ENCODE peak calls at places on chromosomes 11 and 22, in four cellular contexts. One of them, this sample, is unnamed.

GRCh38 chr11:59794417-59794816 is 16.2 kb downstream of the MRPL16 start:
- DNase-seq in IMR-90: no peak
- DNase-seq in fibroblast of lung: no peak
- DNase-seq in hepatocyte: no peak
- DNase-seq in this sample: no peak

GRCh38 chr11:122085264-122085663 is 30.8 kb downstream of the BLID start:
- DNase-seq in hepatocyte: no peak
- DNase-seq in fibroblast of lung: peak; percentile 96
- DNase-seq in IMR-90: peak; percentile 95
- DNase-seq in this sample: peak; percentile 75

GRCh38 chr11:117000741-117001096 is 97.5 kb downstream of the SIK3 start:
- DNase-seq in fibroblast of lung: peak; percentile 27
- DNase-seq in IMR-90: no peak
- DNase-seq in hepatocyte: no peak
- DNase-seq in this sample: peak; percentile 44

GRCh38 chr11:93741882-93742226 is 382 bp downstream of the C11orf54 start:
- DNase-seq in fibroblast of lung: peak; percentile 67
- DNase-seq in hepatocyte: peak; percentile 76
- DNase-seq in IMR-90: peak; percentile 68
- DNase-seq in this sample: peak; percentile 62

GRCh38 chr11:119421941-119422504 is 949 bp downstream of the THY1 start:
- DNase-seq in hepatocyte: peak; percentile 32
- DNase-seq in IMR-90: peak; percentile 24
- DNase-seq in fibroblast of lung: peak; percentile 50
- DNase-seq in this sample: no peak

GRCh38 chr11:129732926-129733325 is 82.7 kb upstream of the TMEM45B start:
- DNase-seq in IMR-90: no peak
- DNase-seq in fibroblast of lung: no peak
- DNase-seq in hepatocyte: no peak
- DNase-seq in this sample: no peak

GRCh38 chr11:101442171-101442570 is 141.6 kb downstream of the TRPC6 start:
- DNase-seq in IMR-90: peak; percentile 81
- DNase-seq in hepatocyte: no peak
- DNase-seq in fibroblast of lung: peak; percentile 85
- DNase-seq in this sample: peak; percentile 14

GRCh38 chr11:78768947-78769346 is 194.3 kb upstream of the NARS2 start:
- DNase-seq in IMR-90: peak; percentile 66
- DNase-seq in fibroblast of lung: peak; percentile 42
- DNase-seq in hepatocyte: no peak
- DNase-seq in this sample: no peak

GRCh38 chr11:65489061-65489705 is 9.7 kb upstream of the MALAT1 start:
- DNase-seq in fibroblast of lung: peak; percentile 91
- DNase-seq in hepatocyte: peak; percentile 86
- DNase-seq in IMR-90: peak; percentile 90
- DNase-seq in this sample: no peak

GRCh38 chr11:116715383-116715782 is 57.4 kb downstream of the BUD13 start:
- DNase-seq in fibroblast of lung: no peak
- DNase-seq in IMR-90: no peak
- DNase-seq in hepatocyte: no peak
- DNase-seq in this sample: no peak

GRCh38 chr22:46969491-46969890 is 207.0 kb downstream of the TBC1D22A start:
- DNase-seq in IMR-90: no peak
- DNase-seq in fibroblast of lung: no peak
- DNase-seq in hepatocyte: no peak
- DNase-seq in this sample: no peak

GRCh38 chr11:65505434-65506315 is 6.8 kb downstream of the MALAT1 start:
- DNase-seq in IMR-90: peak; percentile 52
- DNase-seq in fibroblast of lung: peak; percentile 34
- DNase-seq in hepatocyte: no peak
- DNase-seq in this sample: no peak

GRCh38 chr11:66026017-66026529 is at the start of gene CATSPER1:
- DNase-seq in hepatocyte: no peak
- DNase-seq in IMR-90: no peak
- DNase-seq in fibroblast of lung: no peak
- DNase-seq in this sample: no peak

GRCh38 chr22:39457047-39457545 is 284 bp downstream of the MGAT3 start:
- DNase-seq in fibroblast of lung: no peak
- DNase-seq in hepatocyte: peak; percentile 49
- DNase-seq in IMR-90: no peak
- DNase-seq in this sample: no peak

GRCh38 chr11:103927535-103927934 is 108.9 kb upstream of the DDI1 start:
- DNase-seq in fibroblast of lung: no peak
- DNase-seq in hepatocyte: no peak
- DNase-seq in IMR-90: peak; percentile 58
- DNase-seq in this sample: peak; percentile 15

GRCh38 chr11:129023968-129024676 is 81.5 kb upstream of the TP53AIP1 start:
- DNase-seq in hepatocyte: peak; percentile 75
- DNase-seq in fibroblast of lung: peak; percentile 25
- DNase-seq in IMR-90: peak; percentile 5
- DNase-seq in this sample: peak; percentile 91

GRCh38 chr22:19476023-19476422 is 3.0 kb downstream of the UFD1 start:
- DNase-seq in IMR-90: no peak
- DNase-seq in hepatocyte: no peak
- DNase-seq in fibroblast of lung: no peak
- DNase-seq in this sample: no peak

GRCh38 chr22:50696251-50696798 is 23.7 kb downstream of the SHANK3 start:
- DNase-seq in IMR-90: no peak
- DNase-seq in hepatocyte: no peak
- DNase-seq in fibroblast of lung: no peak
- DNase-seq in this sample: peak; percentile 21

GRCh38 chr11:26048271-26048670 is 283.7 kb upstream of the ANO3 start:
- DNase-seq in IMR-90: no peak
- DNase-seq in fibroblast of lung: no peak
- DNase-seq in hepatocyte: no peak
- DNase-seq in this sample: no peak
- H2AFZ ChIP-seq in IMR-90: no peak overlapping the region
- H2AFZ ChIP-seq in fibroblast of lung: no peak overlapping the region
- H2AFZ ChIP-seq in hepatocyte: no peak overlapping the region
- H2AFZ ChIP-seq in this sample: no peak overlapping the region

GRCh38 chr11:76588455-76589325 is 81.9 kb downstream of the LRRC32 start:
- DNase-seq in fibroblast of lung: no peak
- DNase-seq in hepatocyte: peak; percentile 65
- DNase-seq in IMR-90: peak; percentile 25
- DNase-seq in this sample: peak; percentile 29
- H2AFZ ChIP-seq in fibroblast of lung: no peak overlapping the region
- H2AFZ ChIP-seq in hepatocyte: peak overlapping the region; percentile 23
- H2AFZ ChIP-seq in IMR-90: no peak overlapping the region
- H2AFZ ChIP-seq in this sample: no peak overlapping the region

DNA sequence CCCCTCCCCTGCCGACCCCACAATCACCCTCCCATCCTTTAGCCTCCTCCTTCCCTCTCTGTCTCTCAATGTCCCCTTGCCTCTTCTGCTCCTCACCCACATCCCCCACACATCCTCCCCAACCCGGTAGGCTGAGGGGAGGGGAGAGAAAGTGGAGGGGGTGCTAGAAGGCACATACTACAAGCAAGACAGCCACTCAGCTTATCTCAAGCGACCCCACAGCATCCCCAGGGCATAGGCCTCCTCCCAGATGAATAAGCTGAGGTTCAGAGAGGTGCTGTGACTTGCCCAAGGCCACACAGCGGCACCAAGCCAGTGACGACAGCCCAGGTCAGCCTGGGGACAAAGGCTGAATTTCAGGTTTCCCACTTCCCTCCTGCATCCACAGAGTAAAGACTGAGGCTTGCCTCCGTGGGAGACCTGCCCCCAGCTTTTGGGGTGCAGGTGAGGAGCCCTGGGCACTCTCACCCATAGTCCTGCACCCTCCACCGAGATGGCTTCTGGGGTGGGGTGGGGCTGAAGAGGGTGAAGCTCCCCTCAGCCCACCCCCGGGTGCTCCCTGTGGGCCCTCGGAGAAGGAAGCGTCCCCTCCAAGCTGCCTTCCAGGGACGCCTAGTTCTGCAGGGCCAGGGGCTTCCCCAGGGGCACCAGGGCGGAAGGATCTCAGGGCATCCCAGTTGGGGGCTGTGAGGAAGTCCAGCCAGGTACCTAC is 511 bp downstream of the RAC2 start:
- DNase-seq in fibroblast of lung: no peak
- DNase-seq in hepatocyte: no peak
- DNase-seq in IMR-90: no peak
- DNase-seq in this sample: no peak
- H2AFZ ChIP-seq in fibroblast of lung: peak overlapping the region; percentile 67
- H2AFZ ChIP-seq in hepatocyte: peak overlapping the region; percentile 9
- H2AFZ ChIP-seq in IMR-90: peak overlapping the region; percentile 95
- H2AFZ ChIP-seq in this sample: peak overlapping the region; percentile 76

GRCh38 chr22:32693102-32693501 is 108.4 kb upstream of the TIMP3 start:
- DNase-seq in hepatocyte: no peak
- DNase-seq in fibroblast of lung: peak; percentile 50
- DNase-seq in IMR-90: no peak
- DNase-seq in this sample: peak; percentile 44
- H2AFZ ChIP-seq in hepatocyte: no peak overlapping the region
- H2AFZ ChIP-seq in fibroblast of lung: no peak overlapping the region
- H2AFZ ChIP-seq in IMR-90: no peak overlapping the region
- H2AFZ ChIP-seq in this sample: no peak overlapping the region

GRCh38 chr11:96317576-96317975 is 25.4 kb downstream of the MAML2 start:
- DNase-seq in IMR-90: no peak
- DNase-seq in hepatocyte: no peak
- DNase-seq in fibroblast of lung: no peak
- DNase-seq in this sample: no peak
- H2AFZ ChIP-seq in IMR-90: no peak overlapping the region
- H2AFZ ChIP-seq in hepatocyte: no peak overlapping the region
- H2AFZ ChIP-seq in fibroblast of lung: no peak overlapping the region
- H2AFZ ChIP-seq in this sample: peak overlapping the region; percentile 41

GRCh38 chr11:67381244-67381972 is 8.0 kb upstream of the CLCF1 start:
- DNase-seq in fibroblast of lung: no peak
- DNase-seq in hepatocyte: no peak
- DNase-seq in IMR-90: no peak
- DNase-seq in this sample: no peak
- H2AFZ ChIP-seq in fibroblast of lung: no peak overlapping the region
- H2AFZ ChIP-seq in hepatocyte: no peak overlapping the region
- H2AFZ ChIP-seq in IMR-90: peak overlapping the region; percentile 5
- H2AFZ ChIP-seq in this sample: no peak overlapping the region

DNA sequence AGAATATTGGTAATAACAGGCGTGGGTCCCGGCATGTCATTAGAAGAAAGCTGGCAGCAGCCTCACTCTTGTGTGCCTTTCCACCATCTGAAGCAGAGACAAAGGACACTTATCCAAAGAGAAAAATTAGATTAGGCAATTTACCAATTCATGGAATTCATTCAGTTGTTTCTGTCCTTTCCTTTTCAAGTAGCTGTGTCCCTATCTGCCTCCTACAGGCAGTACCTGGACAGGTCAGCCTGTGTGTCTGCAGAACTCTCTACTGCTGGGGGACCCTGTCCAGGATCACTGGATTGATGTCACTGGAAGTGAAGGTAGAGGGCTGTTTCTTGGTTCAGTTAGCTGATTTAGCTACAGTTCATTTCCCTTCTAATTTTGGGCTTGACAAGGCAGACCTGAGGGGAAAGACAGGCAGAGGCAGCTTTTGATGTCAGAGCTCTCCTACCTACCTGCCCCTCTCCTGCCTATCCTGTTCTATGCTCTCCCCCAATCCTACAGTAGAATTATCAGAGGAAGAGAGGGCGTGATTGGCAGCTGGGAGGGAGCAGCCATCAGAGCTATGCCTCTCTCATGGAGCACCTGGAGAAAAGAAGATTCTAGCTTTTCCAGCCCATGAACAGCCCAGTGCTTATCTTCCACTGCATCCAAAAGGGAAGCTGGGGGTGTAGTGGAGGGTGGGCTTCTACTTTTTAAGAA is 20.4 kb upstream of the CCDC90B start:
- DNase-seq in fibroblast of lung: no peak
- DNase-seq in IMR-90: no peak
- DNase-seq in hepatocyte: no peak
- DNase-seq in this sample: no peak
- H2AFZ ChIP-seq in fibroblast of lung: no peak overlapping the region
- H2AFZ ChIP-seq in IMR-90: no peak overlapping the region
- H2AFZ ChIP-seq in hepatocyte: no peak overlapping the region
- H2AFZ ChIP-seq in this sample: no peak overlapping the region

DNA sequence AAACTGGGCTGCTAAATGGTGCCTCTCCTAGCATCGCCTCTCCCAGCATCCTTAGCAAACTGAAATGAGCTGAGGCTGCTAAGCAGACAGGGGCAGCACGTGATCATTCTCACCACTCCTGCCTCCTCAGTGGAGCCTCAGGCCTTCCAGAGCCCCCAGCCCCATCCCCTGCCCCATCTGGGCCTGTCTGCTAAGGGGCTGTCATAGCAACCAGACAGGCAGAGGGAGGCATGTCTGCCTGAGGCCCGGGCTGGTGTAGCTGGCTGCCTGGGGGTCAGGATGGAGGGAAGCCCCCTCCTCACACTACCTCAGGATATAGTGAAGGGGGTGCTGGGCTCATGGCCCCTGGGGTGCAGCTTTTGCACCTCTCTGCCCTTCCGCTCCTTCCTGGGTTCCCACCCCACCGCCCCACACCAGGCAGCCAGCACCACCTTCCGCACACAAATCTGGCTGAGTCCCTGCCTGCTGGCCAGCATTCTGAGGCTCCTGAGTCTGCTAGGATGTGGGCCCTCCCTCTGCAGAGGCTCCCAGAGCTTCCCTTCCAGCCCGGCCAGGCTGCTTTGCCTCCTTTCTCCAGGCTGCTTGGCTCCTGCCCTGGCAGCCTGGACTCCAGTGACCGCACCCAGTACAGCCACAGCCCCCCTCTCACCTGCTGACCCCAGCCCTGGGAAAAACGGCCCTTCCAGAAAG is 47.5 kb upstream of the TTLL12 start:
- DNase-seq in fibroblast of lung: no peak
- DNase-seq in hepatocyte: no peak
- DNase-seq in IMR-90: no peak
- DNase-seq in this sample: no peak
- H2AFZ ChIP-seq in fibroblast of lung: no peak overlapping the region
- H2AFZ ChIP-seq in hepatocyte: no peak overlapping the region
- H2AFZ ChIP-seq in IMR-90: no peak overlapping the region
- H2AFZ ChIP-seq in this sample: no peak overlapping the region

DNA sequence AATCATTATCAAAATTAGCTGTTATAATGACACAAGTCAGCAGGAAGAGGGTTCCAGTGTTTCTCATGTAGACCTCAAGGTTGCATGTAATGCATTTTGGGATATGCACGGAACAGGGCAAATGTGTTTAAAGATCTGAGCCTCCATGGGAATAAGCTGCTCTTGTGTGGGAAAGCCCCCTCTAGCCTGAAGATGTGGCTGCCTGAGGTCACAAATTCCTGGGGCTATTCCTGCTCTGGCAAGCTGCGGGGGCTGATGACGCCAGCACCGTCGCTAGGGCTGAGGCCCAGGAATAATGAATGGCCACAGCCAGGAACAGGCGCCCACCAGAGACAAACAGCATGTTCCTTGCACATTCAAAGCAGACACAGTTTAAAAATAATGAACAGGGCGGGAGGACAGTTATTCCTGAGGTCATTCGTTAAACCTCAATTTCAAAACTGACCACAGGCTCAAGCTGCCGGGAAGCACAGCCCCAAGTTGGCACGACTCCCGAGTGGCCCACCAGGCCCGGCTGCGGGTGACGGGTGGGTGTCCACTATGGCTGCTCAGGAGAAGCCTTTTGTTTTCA is 11.7 kb downstream of the OSBPL5 start:
- DNase-seq in hepatocyte: peak; percentile 38
- DNase-seq in IMR-90: peak; percentile 97
- DNase-seq in fibroblast of lung: peak; percentile 95
- DNase-seq in this sample: no peak
- H2AFZ ChIP-seq in hepatocyte: no peak overlapping the region
- H2AFZ ChIP-seq in IMR-90: peak overlapping the region; percentile 5
- H2AFZ ChIP-seq in fibroblast of lung: no peak overlapping the region
- H2AFZ ChIP-seq in this sample: no peak overlapping the region